ENCODE peak calls at places on chromosomes 6 and 20, in six cellular contexts. S, J, I, G, F and Z are unnamed samples.

GRCh38 chr6:54810182-54810581 is 36.4 kb upstream of the FAM83B start:
- DNase-seq in S (no peak), J (no peak), I (no peak), G (no peak), F (no peak), Z (no peak)

GRCh38 chr6:84193140-84193708 is 34.2 kb downstream of the CEP162 start:
- DNase-seq in S (no peak), J (no peak), I (no peak), G (no peak), F (no peak), Z (no peak)

GRCh38 chr20:31968299-31969126 is 562 bp downstream of the XKR7 start:
- DNase-seq in S (peak; percentile 93), J (peak; percentile 77), I (peak; percentile 91), G (peak; percentile 64), F (no peak), Z (peak; percentile 95)

GRCh38 chr6:67880939-67881705 is 754.0 kb upstream of the ADGRB3 start:
- DNase-seq in S (no peak), J (no peak), I (peak; percentile 22), G (no peak), F (no peak), Z (no peak)

GRCh38 chr6:133778414-133778813 is 110.5 kb upstream of the TCF21 start:
- DNase-seq in S (no peak), J (no peak), I (no peak), G (no peak), F (no peak), Z (no peak)

GRCh38 chr6:159953091-159953581 is 15.7 kb upstream of the IGF2R start:
- DNase-seq in S (no peak), J (no peak), I (no peak), G (no peak), F (no peak), Z (no peak)

GRCh38 chr6:166691199-166691598 is 64.1 kb upstream of the RPS6KA2 start:
- DNase-seq in S (no peak), J (no peak), I (no peak), G (no peak), F (no peak), Z (no peak)

GRCh38 chr6:125166711-125167110 is 13.1 kb downstream of the TPD52L1 start:
- DNase-seq in S (no peak), J (no peak), I (no peak), G (no peak), F (no peak), Z (no peak)

GRCh38 chr20:9660236-9660868 is 146.0 kb downstream of the LAMP5 start:
- DNase-seq in S (no peak), J (no peak), I (no peak), G (peak; percentile 16), F (no peak), Z (no peak)

GRCh38 chr20:48701702-48702101 is 126.1 kb downstream of the PREX1 start:
- DNase-seq in S (no peak), J (no peak), I (no peak), G (no peak), F (no peak), Z (no peak)

GRCh38 chr6:153043719-153044118 is 41.2 kb upstream of the MTRF1L start:
- DNase-seq in S (no peak), J (no peak), I (no peak), G (no peak), F (no peak), Z (no peak)

GRCh38 chr20:1390552-1391403 is 2.1 kb downstream of the FKBP1A start:
- DNase-seq in S (no peak), J (no peak), I (no peak), G (no peak), F (no peak), Z (no peak)
- TF ChIP-seq TAF1 in S (no peak), J (no peak), I (no peak), G (no peak), F (no peak), Z (no peak)

DNA sequence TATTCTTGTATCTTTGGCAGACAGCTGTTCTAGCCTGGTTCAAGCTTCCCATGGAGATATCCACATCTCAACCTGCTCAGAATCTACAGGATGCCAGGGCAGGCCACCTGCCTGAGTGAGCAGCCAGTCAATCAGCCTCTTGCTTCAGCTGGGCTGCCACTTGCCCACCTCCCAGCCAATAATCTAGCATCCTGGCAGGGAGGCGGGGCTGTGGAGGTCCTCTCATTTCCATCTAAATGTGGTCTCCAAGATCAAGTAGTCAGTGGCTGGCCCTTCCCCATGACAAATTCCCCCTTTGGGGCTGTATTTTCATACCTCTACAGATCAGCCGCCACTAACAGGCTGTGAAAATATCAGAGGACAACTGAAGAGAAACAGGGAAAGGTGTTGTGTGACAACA is 33.0 kb upstream of the SPDEF start:
- DNase-seq in S (no peak), J (no peak), I (no peak), G (no peak), F (no peak), Z (no peak)
- TF ChIP-seq POLR2A in S (no peak), J (no peak), I (no peak), G (no peak), F (no peak), Z (no peak)

GRCh38 chr6:154614101-154614500 is 103.6 kb upstream of the CNKSR3 start:
- DNase-seq in S (no peak), J (no peak), I (no peak), G (no peak), F (no peak), Z (no peak)
- TF ChIP-seq TAF1 in S (no peak), J (no peak), I (no peak), G (no peak), F (no peak), Z (no peak)

GRCh38 chr6:89302936-89303335 is 12.2 kb downstream of the GABRR2 start:
- DNase-seq in S (no peak), J (no peak), I (no peak), G (no peak), F (no peak), Z (no peak)
- TF ChIP-seq POLR2A in S (no peak), J (no peak), I (no peak), G (no peak), F (no peak), Z (no peak)

GRCh38 chr20:57027752-57028151 is 238.7 kb downstream of the BMP7 start:
- DNase-seq in S (no peak), J (no peak), I (no peak), G (no peak), F (no peak), Z (no peak)
- TF ChIP-seq TAF1 in S (no peak), J (no peak), I (no peak), G (no peak), F (no peak), Z (no peak)

DNA sequence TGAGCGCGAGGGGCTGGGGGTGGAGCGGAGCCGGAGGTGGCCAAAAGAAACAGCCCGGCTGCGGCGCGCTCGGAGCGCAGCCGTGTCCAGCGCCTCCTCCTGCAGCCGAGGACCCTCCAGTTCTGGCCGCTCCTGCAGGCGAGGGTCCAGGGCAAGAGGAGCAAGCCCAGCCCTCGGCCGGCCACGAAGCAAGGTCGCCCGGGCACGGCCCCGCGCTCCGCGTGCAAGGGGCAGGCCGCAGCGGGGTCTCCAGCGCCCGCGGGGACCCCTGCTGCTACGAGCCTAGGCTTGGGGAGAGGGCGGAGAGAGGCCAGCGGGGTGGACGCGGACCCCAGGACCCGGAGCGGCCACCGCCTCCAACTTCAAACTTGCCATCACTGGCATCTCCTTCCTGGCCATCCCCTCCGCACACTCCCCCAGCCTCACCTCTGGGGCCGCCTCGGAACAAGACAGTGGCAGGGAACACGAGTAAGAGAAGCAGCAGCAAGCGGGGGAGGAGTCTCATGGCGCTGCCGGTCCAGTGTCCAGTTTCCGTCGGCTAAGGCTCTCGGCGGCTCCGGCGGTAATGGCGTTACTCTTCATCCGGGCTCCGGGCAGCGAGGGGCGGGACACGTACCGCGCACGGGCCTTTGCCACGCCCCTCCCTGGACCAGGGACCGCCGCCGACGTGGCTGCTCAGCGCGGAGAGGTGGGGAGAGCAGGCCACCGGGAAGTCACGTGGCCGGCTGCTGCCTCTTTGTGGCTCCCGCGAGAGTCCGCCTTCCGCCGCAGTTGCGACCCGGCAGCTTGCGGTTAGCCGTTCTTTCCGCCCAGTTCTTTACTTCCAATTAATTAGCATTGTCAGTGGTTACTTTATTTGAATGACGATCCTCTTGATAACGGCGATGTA is at the start of gene SSR1:
- DNase-seq in S (peak; percentile 98), J (peak; percentile 85), I (peak; percentile 99), G (peak; percentile 95), F (peak; percentile 85), Z (peak; percentile 97)
- TF ChIP-seq POLR2A in S (peak; percentile 88), J (peak; percentile 63), I (peak; percentile 94), G (peak; percentile 98), F (peak; percentile 96), Z (peak; percentile 91)

GRCh38 chr20:19864130-19864529 is 106.1 kb downstream of the RIN2 start:
- DNase-seq in S (no peak), J (no peak), I (no peak), G (no peak), F (no peak), Z (no peak)
- TF ChIP-seq TAF1 in S (no peak), J (no peak), I (no peak), G (no peak), F (no peak), Z (no peak)